ENCODE peak calls at places on chromosomes 4 and X, in ten cellular contexts. P is stimulated activated CD8-positive, alpha-beta memory T cell treated with anti-CD3 and anti-CD28 coated beads, Interleukin-7, amount 100 ng/mL, for 1 hour; K is transverse colon; L is CD4-positive, alpha-beta T cell; H is mammary epithelial cell; R is stimulated activated CD4-positive, alpha-beta T cell treated with anti-CD3 and anti-CD28 coated beads, Interleukin-15, amount 100 ng/mL, for 24 hours; A is GM12892; V is NCI-H526; C is effector memory CD8-positive, alpha-beta T cell; G is tibial artery. U is an unnamed sample.

GRCh38 chrX:112614640-112615039 is 65.1 kb downstream of the LHFPL1 start:
- DNase-seq in P (no peak), K (no peak), L (no peak), H (no peak), R (no peak), A (no peak), V (no peak), C (no peak), G (no peak), U (no peak)

GRCh38 chr4:7941111-7942018 is 1.7 kb upstream of the AFAP1 start:
- DNase-seq in P (no peak), K (no peak), L (no peak), H (no peak), R (no peak), A (no peak), V (no peak), C (no peak), G (no peak), U (no peak)

GRCh38 chr4:27666943-27667342 is 806.3 kb downstream of the STIM2 start:
- DNase-seq in P (no peak), K (no peak), L (no peak), H (peak; percentile 3), R (no peak), A (no peak), V (no peak), C (no peak), G (no peak), U (no peak)

GRCh38 chr4:10074767-10075105 is 41.9 kb downstream of the WDR1 start:
- DNase-seq in P (no peak), K (no peak), L (no peak), H (peak; percentile 46), R (no peak), A (no peak), V (no peak), C (no peak), G (peak; percentile 61), U (no peak)

GRCh38 chr4:141335166-141335565 is 114.5 kb downstream of the ZNF330 start:
- DNase-seq in P (no peak), K (no peak), L (no peak), H (no peak), R (no peak), A (no peak), V (no peak), C (no peak), G (no peak), U (no peak)

GRCh38 chrX:39808471-39808917 is 289.3 kb downstream of the BCOR start:
- DNase-seq in P (no peak), K (no peak), L (no peak), H (peak; percentile 11), R (no peak), A (no peak), V (no peak), C (no peak), G (peak; percentile 79), U (no peak)

GRCh38 chr4:181949704-181950312 is 293.4 kb upstream of the TENM3 start:
- DNase-seq in P (no peak), K (no peak), L (no peak), H (no peak), R (no peak), A (no peak), V (no peak), C (no peak), G (no peak), U (no peak)

GRCh38 chr4:146342600-146343192 is 128.4 kb downstream of the REELD1 start:
- DNase-seq in P (no peak), K (no peak), L (no peak), H (no peak), R (peak; percentile 32), A (no peak), V (peak; percentile 20), C (peak; percentile 6), G (no peak), U (no peak)

GRCh38 chr4:54840992-54841768 is 183.4 kb downstream of the KIT start:
- DNase-seq in P (no peak), K (peak; percentile 9), L (no peak), H (no peak), R (no peak), A (no peak), V (peak; percentile 29), C (no peak), G (no peak), U (no peak)

GRCh38 chr4:1009647-1010521 is 1.5 kb upstream of the FGFRL1 start:
- DNase-seq in P (peak; percentile 48), K (peak; percentile 84), L (peak; percentile 67), H (peak; percentile 38), R (peak; percentile 74), A (peak; percentile 69), V (peak; percentile 29), C (peak; percentile 64), G (peak; percentile 85), U (peak; percentile 84)

GRCh38 chrX:16839224-16839851 is 30.8 kb downstream of the RBBP7 start:
- DNase-seq in P (no peak), K (no peak), L (no peak), H (no peak), R (no peak), A (no peak), V (no peak), C (no peak), G (no peak), U (no peak)

GRCh38 chrX:112967341-112967740 is 126.7 kb upstream of the AMOT start:
- DNase-seq in P (no peak), K (no peak), L (no peak), H (peak; percentile 6), R (no peak), A (no peak), V (no peak), C (no peak), G (no peak), U (no peak)

GRCh38 chrX:65920620-65921019 is 119.3 kb downstream of the VSIG4 start:
- DNase-seq in P (no peak), K (no peak), L (no peak), H (peak; percentile 85), R (no peak), A (no peak), V (no peak), C (no peak), G (no peak), U (no peak)

GRCh38 chr4:136680271-136680670 is 852.0 kb downstream of the PCDH18 start:
- DNase-seq in P (no peak), K (no peak), L (no peak), H (no peak), R (no peak), A (no peak), V (no peak), C (no peak), G (no peak), U (no peak)

GRCh38 chrX:39195156-39195555 is 393.9 kb downstream of the MID1IP1 start:
- DNase-seq in P (no peak), K (no peak), L (no peak), H (no peak), R (no peak), A (no peak), V (no peak), C (no peak), G (no peak), U (no peak)

GRCh38 chr4:107665001-107665400 is 55.0 kb downstream of the PAPSS1 start:
- DNase-seq in P (no peak), K (no peak), L (no peak), H (no peak), R (no peak), A (no peak), V (no peak), C (no peak), G (no peak), U (no peak)

GRCh38 chrX:78384486-78384885 is 57.1 kb upstream of the CYSLTR1 start:
- DNase-seq in P (no peak), K (no peak), L (no peak), H (peak; percentile 3), R (no peak), A (no peak), V (no peak), C (no peak), G (no peak), U (no peak)

GRCh38 chr4:87982446-87982845 is 6.9 kb downstream of the SPP1 start:
- DNase-seq in P (no peak), K (no peak), L (no peak), H (no peak), R (no peak), A (no peak), V (no peak), C (no peak), G (no peak), U (no peak)

GRCh38 chr4:153560918-153561317 is 94.8 kb downstream of the TMEM131L start:
- DNase-seq in P (no peak), K (no peak), L (no peak), H (no peak), R (no peak), A (no peak), V (no peak), C (no peak), G (no peak), U (no peak)

GRCh38 chrX:119189586-119189985 is 46.5 kb upstream of the PGRMC1 start:
- DNase-seq in P (no peak), K (no peak), L (no peak), H (no peak), R (no peak), A (no peak), V (no peak), C (no peak), G (no peak), U (no peak)

GRCh38 chrX:30488092-30488491 is 89.5 kb downstream of the TASL start:
- DNase-seq in P (no peak), K (no peak), L (no peak), H (no peak), R (no peak), A (no peak), V (no peak), C (no peak), G (no peak), U (no peak)

GRCh38 chr4:113847710-113848109 is 86.2 kb upstream of the CAMK2D start:
- DNase-seq in P (no peak), K (no peak), L (no peak), H (no peak), R (no peak), A (no peak), V (no peak), C (no peak), G (no peak), U (no peak)

GRCh38 chr4:78332974-78333373 is 218.6 kb upstream of the ANXA3 start:
- DNase-seq in P (no peak), K (no peak), L (no peak), H (no peak), R (no peak), A (no peak), V (no peak), C (no peak), G (no peak), U (no peak)

GRCh38 chr4:148103647-148104355 is 338.4 kb downstream of the NR3C2 start:
- DNase-seq in P (no peak), K (no peak), L (no peak), H (no peak), R (no peak), A (no peak), V (no peak), C (no peak), G (no peak), U (no peak)

GRCh38 chrX:19695884-19696283 is 180.6 kb upstream of the MAP3K15 start:
- DNase-seq in P (no peak), K (no peak), L (no peak), H (peak; percentile 47), R (no peak), A (no peak), V (no peak), C (no peak), G (no peak), U (no peak)

GRCh38 chr4:86848732-86849617 is at the start of gene SLC10A6:
- DNase-seq in P (no peak), K (no peak), L (no peak), H (no peak), R (no peak), A (no peak), V (no peak), C (no peak), G (no peak), U (no peak)

GRCh38 chr4:169383724-169384123 is 113.0 kb upstream of the SH3RF1 start:
- DNase-seq in P (no peak), K (no peak), L (no peak), H (peak; percentile 75), R (no peak), A (no peak), V (no peak), C (no peak), G (no peak), U (no peak)

GRCh38 chr4:113243312-113243711 is 193.9 kb downstream of the ANK2 start:
- DNase-seq in P (no peak), K (no peak), L (no peak), H (no peak), R (no peak), A (no peak), V (no peak), C (no peak), G (no peak), U (no peak)

U was measured in sciatic nerve.